ENCODE peak calls at places on chromosomes 2 and 18, in five cellular contexts. One of them, this sample, is unnamed.

GRCh38 chr18:12304351-12305210 is 3.5 kb upstream of the TUBB6 start:
- DNase-seq in lower lobe of right lung: peak
- DNase-seq in cardiac muscle cell: no peak
- DNase-seq in A673: no peak
- DNase-seq in endodermal cell: no peak
- DNase-seq in this sample: no peak

GRCh38 chr2:191128172-191128910 is 22.5 kb downstream of the STAT4 start:
- DNase-seq in endodermal cell: no peak
- DNase-seq in cardiac muscle cell: no peak
- DNase-seq in lower lobe of right lung: no peak
- DNase-seq in A673: no peak
- DNase-seq in this sample: no peak

GRCh38 chr2:58604096-58604495 is 363.0 kb upstream of the FANCL start:
- DNase-seq in cardiac muscle cell: no peak
- DNase-seq in endodermal cell: no peak
- DNase-seq in A673: no peak
- DNase-seq in lower lobe of right lung: no peak
- DNase-seq in this sample: no peak

GRCh38 chr2:164960159-164960558 is 4.8 kb upstream of the SLC38A11 start:
- DNase-seq in cardiac muscle cell: no peak
- DNase-seq in lower lobe of right lung: no peak
- DNase-seq in endodermal cell: no peak
- DNase-seq in A673: no peak
- DNase-seq in this sample: no peak

GRCh38 chr2:174176898-174177297 is 71.4 kb downstream of the OLA1 start:
- DNase-seq in cardiac muscle cell: no peak
- DNase-seq in A673: no peak
- DNase-seq in lower lobe of right lung: no peak
- DNase-seq in endodermal cell: no peak
- DNase-seq in this sample: peak

GRCh38 chr2:64063454-64063853 is 44.2 kb upstream of the VPS54 start:
- DNase-seq in cardiac muscle cell: no peak
- DNase-seq in A673: no peak
- DNase-seq in lower lobe of right lung: no peak
- DNase-seq in endodermal cell: no peak
- DNase-seq in this sample: no peak

GRCh38 chr2:31312898-31313297 is 78.9 kb downstream of the EHD3 start:
- DNase-seq in cardiac muscle cell: no peak
- DNase-seq in lower lobe of right lung: no peak
- DNase-seq in endodermal cell: no peak
- DNase-seq in A673: peak
- DNase-seq in this sample: no peak

GRCh38 chr18:12238861-12239260 is 15.3 kb upstream of the CIDEA start:
- DNase-seq in lower lobe of right lung: no peak
- DNase-seq in cardiac muscle cell: no peak
- DNase-seq in endodermal cell: no peak
- DNase-seq in A673: no peak
- DNase-seq in this sample: no peak

GRCh38 chr2:42881732-42882131 is 89.3 kb upstream of the HAAO start:
- DNase-seq in A673: no peak
- DNase-seq in cardiac muscle cell: no peak
- DNase-seq in endodermal cell: peak
- DNase-seq in lower lobe of right lung: no peak
- DNase-seq in this sample: no peak

GRCh38 chr2:114464961-114465706 is 22.7 kb downstream of the DPP10 start:
- DNase-seq in A673: no peak
- DNase-seq in cardiac muscle cell: no peak
- DNase-seq in endodermal cell: no peak
- DNase-seq in lower lobe of right lung: no peak
- DNase-seq in this sample: no peak

GRCh38 chr2:240925576-240926515 is 19.7 kb downstream of the CROCC2 start:
- DNase-seq in cardiac muscle cell: no peak
- DNase-seq in A673: no peak
- DNase-seq in endodermal cell: peak
- DNase-seq in lower lobe of right lung: peak
- DNase-seq in this sample: no peak

GRCh38 chr2:164523026-164523425 is 98.3 kb downstream of the GRB14 start:
- DNase-seq in endodermal cell: no peak
- DNase-seq in lower lobe of right lung: no peak
- DNase-seq in cardiac muscle cell: no peak
- DNase-seq in A673: no peak
- DNase-seq in this sample: peak

GRCh38 chr2:212968284-212969081 is 182.9 kb downstream of the IKZF2 start:
- DNase-seq in cardiac muscle cell: no peak
- DNase-seq in A673: no peak
- DNase-seq in endodermal cell: no peak
- DNase-seq in lower lobe of right lung: no peak
- DNase-seq in this sample: peak

GRCh38 chr2:215171151-215171550 is 32.7 kb upstream of the ABCA12 start:
- DNase-seq in A673: peak
- DNase-seq in cardiac muscle cell: no peak
- DNase-seq in endodermal cell: no peak
- DNase-seq in lower lobe of right lung: no peak
- DNase-seq in this sample: no peak

GRCh38 chr2:118177318-118177717 is 89.0 kb downstream of the INSIG2 start:
- DNase-seq in endodermal cell: no peak
- DNase-seq in cardiac muscle cell: no peak
- DNase-seq in lower lobe of right lung: no peak
- DNase-seq in A673: no peak
- DNase-seq in this sample: no peak

GRCh38 chr2:69831354-69831905 is 2.0 kb downstream of the GMCL1 start:
- DNase-seq in endodermal cell: no peak
- DNase-seq in A673: no peak
- DNase-seq in lower lobe of right lung: no peak
- DNase-seq in cardiac muscle cell: no peak
- DNase-seq in this sample: no peak

GRCh38 chr2:126802316-126802715 is 96.4 kb upstream of the TEX51 start:
- DNase-seq in lower lobe of right lung: no peak
- DNase-seq in A673: no peak
- DNase-seq in endodermal cell: no peak
- DNase-seq in cardiac muscle cell: no peak
- DNase-seq in this sample: no peak

GRCh38 chr2:26068602-26069298 is 34.9 kb downstream of the RAB10 start:
- DNase-seq in cardiac muscle cell: no peak
- DNase-seq in A673: peak
- DNase-seq in endodermal cell: no peak
- DNase-seq in lower lobe of right lung: no peak
- DNase-seq in this sample: peak

GRCh38 chr18:12009581-12010140 is 28.4 kb downstream of the IMPA2 start:
- DNase-seq in A673: no peak
- DNase-seq in lower lobe of right lung: no peak
- DNase-seq in cardiac muscle cell: no peak
- DNase-seq in endodermal cell: no peak
- DNase-seq in this sample: no peak

GRCh38 chr2:28736034-28736433 is 15.6 kb upstream of the PPP1CB start:
- DNase-seq in endodermal cell: no peak
- DNase-seq in cardiac muscle cell: peak
- DNase-seq in lower lobe of right lung: peak
- DNase-seq in A673: no peak
- DNase-seq in this sample: peak

GRCh38 chr2:18425186-18425585 is 135.3 kb downstream of the RDH14 start:
- DNase-seq in A673: no peak
- DNase-seq in cardiac muscle cell: no peak
- DNase-seq in endodermal cell: peak
- DNase-seq in lower lobe of right lung: no peak
- DNase-seq in this sample: no peak

GRCh38 chr2:236693531-236693930 is 123.9 kb downstream of the ACKR3 start:
- DNase-seq in lower lobe of right lung: no peak
- DNase-seq in A673: no peak
- DNase-seq in cardiac muscle cell: no peak
- DNase-seq in endodermal cell: no peak
- DNase-seq in this sample: no peak

GRCh38 chr2:105438104-105438929 is 39.5 kb upstream of the FHL2 start:
- DNase-seq in A673: no peak
- DNase-seq in cardiac muscle cell: peak
- DNase-seq in lower lobe of right lung: no peak
- DNase-seq in endodermal cell: no peak
- DNase-seq in this sample: no peak

GRCh38 chr18:27964811-27965210 is 212.1 kb downstream of the CDH2 start:
- DNase-seq in A673: no peak
- DNase-seq in lower lobe of right lung: no peak
- DNase-seq in cardiac muscle cell: peak
- DNase-seq in endodermal cell: no peak
- DNase-seq in this sample: peak

DNA sequence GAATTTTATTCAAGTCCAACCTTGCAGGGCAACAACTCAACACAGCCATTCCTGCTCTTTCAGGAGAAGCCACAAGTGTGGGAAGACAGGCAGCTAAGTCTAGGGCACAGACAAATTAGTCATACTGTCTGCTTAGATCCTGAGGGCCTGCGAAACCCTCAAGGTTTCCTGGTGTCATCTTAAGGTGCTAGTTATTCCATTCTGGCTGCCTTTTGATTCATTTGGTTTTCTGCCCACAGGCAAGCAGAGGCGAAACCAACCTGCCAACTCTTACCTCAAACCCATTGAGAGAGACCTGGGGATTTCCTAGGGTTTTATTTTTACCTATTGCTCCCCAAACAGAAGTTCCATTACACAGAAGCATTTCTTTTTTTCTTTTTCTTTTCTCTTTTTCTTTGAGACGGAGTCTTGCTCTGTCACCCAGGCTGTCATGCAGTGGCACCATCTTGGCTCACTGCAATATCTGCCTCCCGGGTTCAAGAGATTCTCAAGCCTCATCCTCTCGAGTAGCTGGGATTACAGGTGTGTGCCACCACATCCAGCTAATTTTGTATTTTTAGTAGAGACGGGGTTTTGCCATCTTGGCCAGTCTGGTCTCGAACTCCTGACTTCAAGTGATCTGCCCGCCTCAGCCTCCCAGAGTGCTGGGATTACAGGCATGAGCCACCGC is 23.7 kb upstream of the SCYGR1 start:
- DNase-seq in A673: no peak
- DNase-seq in cardiac muscle cell: no peak
- DNase-seq in endodermal cell: no peak
- DNase-seq in lower lobe of right lung: no peak
- DNase-seq in this sample: no peak
- H3K4me3 ChIP-seq in A673: no peak
- H3K4me3 ChIP-seq in cardiac muscle cell: no peak
- H3K4me3 ChIP-seq in endodermal cell: no peak
- H3K4me3 ChIP-seq in lower lobe of right lung: no peak
- H3K4me3 ChIP-seq in this sample: no peak

DNA sequence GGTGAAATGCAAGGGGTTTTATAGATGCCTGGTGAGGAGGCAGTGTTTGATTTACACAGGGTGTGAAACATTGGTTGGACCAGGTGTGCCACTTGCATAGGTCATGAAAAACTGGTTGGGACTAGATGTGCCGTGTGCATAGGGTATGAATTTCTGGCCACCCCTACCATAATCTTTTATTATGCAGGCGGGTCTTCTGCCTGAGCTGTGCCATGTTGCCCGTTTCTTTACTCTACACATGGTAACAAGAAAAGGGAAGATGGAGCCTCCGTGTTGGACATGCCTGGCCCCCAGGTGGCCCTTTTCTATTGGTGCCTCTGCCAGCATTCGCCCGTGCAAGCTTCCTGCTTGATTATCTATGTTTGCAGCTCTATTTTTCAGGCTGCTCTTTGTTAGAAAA is 805.4 kb downstream of the TRIB2 start:
- DNase-seq in A673: no peak
- DNase-seq in endodermal cell: no peak
- DNase-seq in cardiac muscle cell: no peak
- DNase-seq in lower lobe of right lung: no peak
- DNase-seq in this sample: no peak
- TF ChIP-seq CTCF in A673: no peak
- TF ChIP-seq CTCF in endodermal cell: no peak
- TF ChIP-seq CTCF in cardiac muscle cell: no peak
- TF ChIP-seq CTCF in lower lobe of right lung: no peak
- TF ChIP-seq CTCF in this sample: no peak

DNA sequence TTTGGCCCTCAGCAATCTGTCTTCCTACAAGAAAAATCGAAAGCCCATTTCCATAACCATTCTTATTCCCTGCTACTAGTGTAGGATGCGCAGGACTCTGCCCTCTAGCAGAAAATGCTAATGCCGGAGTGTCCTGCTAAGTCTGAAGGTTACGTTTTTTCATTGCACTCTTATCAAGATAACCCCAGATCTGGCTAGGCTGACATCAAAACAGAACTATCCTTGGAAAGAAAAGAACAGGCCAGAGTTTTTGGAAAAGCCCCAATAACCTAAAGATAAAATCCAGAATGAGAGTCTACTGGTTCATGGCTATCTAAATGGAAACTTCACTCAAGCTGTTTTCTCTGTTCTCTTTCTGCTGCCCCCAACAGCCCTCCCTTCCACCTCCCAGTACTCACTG is 933 bp downstream of the RNF152 start:
- DNase-seq in endodermal cell: no peak
- DNase-seq in cardiac muscle cell: no peak
- DNase-seq in lower lobe of right lung: no peak
- DNase-seq in A673: no peak
- DNase-seq in this sample: no peak
- H3K4me3 ChIP-seq in endodermal cell: peak
- H3K4me3 ChIP-seq in cardiac muscle cell: peak
- H3K4me3 ChIP-seq in lower lobe of right lung: peak
- H3K4me3 ChIP-seq in A673: no peak
- H3K4me3 ChIP-seq in this sample: no peak

DNA sequence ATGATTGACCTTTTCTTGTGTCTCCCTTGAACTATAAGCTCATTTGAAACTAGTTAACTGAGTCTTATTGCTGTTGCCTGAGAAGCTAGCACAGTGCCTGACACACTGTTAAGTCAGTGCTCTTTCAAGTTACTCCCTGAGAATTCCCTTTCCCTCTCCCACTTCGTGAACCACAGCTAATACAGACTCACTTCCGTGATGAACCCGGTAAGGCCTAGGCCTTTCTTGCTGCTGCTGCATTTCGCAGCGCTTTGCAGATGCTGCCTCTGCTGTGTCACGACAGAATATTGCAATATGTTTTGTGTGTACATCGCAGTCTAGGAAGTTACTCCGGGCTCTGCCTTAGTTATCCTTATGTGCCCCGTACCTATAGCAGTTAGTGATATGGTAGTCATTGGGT is 42.8 kb downstream of the LIMS1 start:
- DNase-seq in lower lobe of right lung: no peak
- DNase-seq in cardiac muscle cell: no peak
- DNase-seq in A673: no peak
- DNase-seq in endodermal cell: no peak
- DNase-seq in this sample: no peak
- TF ChIP-seq CTCF in lower lobe of right lung: no peak
- TF ChIP-seq CTCF in cardiac muscle cell: no peak
- TF ChIP-seq CTCF in A673: no peak
- TF ChIP-seq CTCF in endodermal cell: no peak
- TF ChIP-seq CTCF in this sample: no peak